ENCODE peak calls at places on chromosome 6, in four cellular contexts. One of them, this sample, is unnamed.

GRCh38 chr6:11989376-11989775 is 22.7 kb upstream of the HIVEP1 start:
- DNase-seq in suprapubic skin: no peak
- DNase-seq in A549: no peak
- DNase-seq in transverse colon: no peak
- DNase-seq in this sample: no peak

GRCh38 chr6:56193846-56194245 is 53.5 kb downstream of the COL21A1 start:
- DNase-seq in transverse colon: no peak
- DNase-seq in suprapubic skin: no peak
- DNase-seq in A549: no peak
- DNase-seq in this sample: no peak

GRCh38 chr6:43219119-43219518 is 10.2 kb downstream of the DNPH1 start:
- DNase-seq in A549: no peak
- DNase-seq in transverse colon: no peak
- DNase-seq in suprapubic skin: no peak
- DNase-seq in this sample: no peak

GRCh38 chr6:150072201-150072600 is 3.3 kb upstream of the ULBP3 start:
- DNase-seq in transverse colon: peak; percentile 94
- DNase-seq in suprapubic skin: no peak
- DNase-seq in A549: peak; percentile 76
- DNase-seq in this sample: no peak

GRCh38 chr6:122683996-122684651 is 73.9 kb downstream of the PKIB start:
- DNase-seq in A549: no peak
- DNase-seq in suprapubic skin: no peak
- DNase-seq in transverse colon: no peak
- DNase-seq in this sample: no peak

GRCh38 chr6:35096129-35096852 is 44.8 kb downstream of the TCP11 start:
- DNase-seq in transverse colon: no peak
- DNase-seq in A549: peak; percentile 32
- DNase-seq in suprapubic skin: no peak
- DNase-seq in this sample: no peak

GRCh38 chr6:53317861-53318260 is 30.9 kb downstream of the ELOVL5 start:
- DNase-seq in suprapubic skin: no peak
- DNase-seq in transverse colon: no peak
- DNase-seq in A549: no peak
- DNase-seq in this sample: no peak

GRCh38 chr6:51959744-51960383 is 127.5 kb downstream of the PKHD1 start:
- DNase-seq in A549: peak; percentile 62
- DNase-seq in transverse colon: peak; percentile 68
- DNase-seq in suprapubic skin: peak; percentile 78
- DNase-seq in this sample: peak; percentile 7

GRCh38 chr6:166476634-166477215 is 94.0 kb upstream of the MPC1 start:
- DNase-seq in transverse colon: no peak
- DNase-seq in suprapubic skin: no peak
- DNase-seq in A549: no peak
- DNase-seq in this sample: no peak

GRCh38 chr6:78483546-78483945 is 383.8 kb upstream of the IRAK1BP1 start:
- DNase-seq in A549: no peak
- DNase-seq in transverse colon: no peak
- DNase-seq in suprapubic skin: no peak
- DNase-seq in this sample: no peak

GRCh38 chr6:68572975-68573374 is 62.1 kb upstream of the ADGRB3 start:
- DNase-seq in suprapubic skin: no peak
- DNase-seq in transverse colon: no peak
- DNase-seq in A549: no peak
- DNase-seq in this sample: no peak

GRCh38 chr6:116144590-116144989 is 18.7 kb upstream of the COL10A1 start:
- DNase-seq in transverse colon: no peak
- DNase-seq in suprapubic skin: no peak
- DNase-seq in A549: no peak
- DNase-seq in this sample: no peak

GRCh38 chr6:125700591-125701353 is 48.7 kb upstream of the HEY2 start:
- DNase-seq in transverse colon: no peak
- DNase-seq in A549: no peak
- DNase-seq in suprapubic skin: no peak
- DNase-seq in this sample: no peak

GRCh38 chr6:134714113-134714512 is 235.8 kb downstream of the ALDH8A1 start:
- DNase-seq in A549: no peak
- DNase-seq in suprapubic skin: no peak
- DNase-seq in transverse colon: no peak
- DNase-seq in this sample: no peak

GRCh38 chr6:14165091-14165490 is 47.5 kb downstream of the CD83 start:
- DNase-seq in suprapubic skin: no peak
- DNase-seq in A549: no peak
- DNase-seq in transverse colon: no peak
- DNase-seq in this sample: no peak

GRCh38 chr6:3385660-3386151 is 71.1 kb downstream of the SLC22A23 start:
- DNase-seq in suprapubic skin: peak; percentile 80
- DNase-seq in transverse colon: peak; percentile 39
- DNase-seq in A549: no peak
- DNase-seq in this sample: no peak

GRCh38 chr6:70901324-70901723 is 55.5 kb downstream of the B3GAT2 start:
- DNase-seq in suprapubic skin: no peak
- DNase-seq in A549: peak; percentile 8
- DNase-seq in transverse colon: no peak
- DNase-seq in this sample: no peak

GRCh38 chr6:16700202-16700997 is 60.9 kb downstream of the ATXN1 start:
- DNase-seq in suprapubic skin: no peak
- DNase-seq in A549: no peak
- DNase-seq in transverse colon: peak; percentile 28
- DNase-seq in this sample: no peak

GRCh38 chr6:31143148-31143547 is 4.3 kb upstream of the PSORS1C2 start:
- DNase-seq in suprapubic skin: no peak
- DNase-seq in transverse colon: no peak
- DNase-seq in A549: no peak
- DNase-seq in this sample: peak; percentile 59

GRCh38 chr6:20840675-20841074 is 306.4 kb downstream of the CDKAL1 start:
- DNase-seq in suprapubic skin: no peak
- DNase-seq in transverse colon: no peak
- DNase-seq in A549: no peak
- DNase-seq in this sample: no peak

GRCh38 chr6:23179994-23180393 is 610.6 kb downstream of the HDGFL1 start:
- DNase-seq in transverse colon: no peak
- DNase-seq in A549: no peak
- DNase-seq in suprapubic skin: no peak
- DNase-seq in this sample: no peak

GRCh38 chr6:153074761-153075160 is 56.3 kb downstream of the RGS17 start:
- DNase-seq in A549: no peak
- DNase-seq in suprapubic skin: no peak
- DNase-seq in transverse colon: no peak
- DNase-seq in this sample: no peak

GRCh38 chr6:44115866-44116265 is 11.4 kb downstream of the MRPL14 start:
- DNase-seq in suprapubic skin: no peak
- DNase-seq in A549: no peak
- DNase-seq in transverse colon: no peak
- DNase-seq in this sample: no peak

GRCh38 chr6:45822269-45822812 is 193.3 kb downstream of the CLIC5 start:
- DNase-seq in A549: no peak
- DNase-seq in transverse colon: no peak
- DNase-seq in suprapubic skin: no peak
- DNase-seq in this sample: no peak

GRCh38 chr6:36962874-36963273 is 8.3 kb downstream of the PI16 start:
- DNase-seq in transverse colon: peak; percentile 74
- DNase-seq in A549: peak; percentile 36
- DNase-seq in suprapubic skin: no peak
- DNase-seq in this sample: no peak

GRCh38 chr6:53679446-53679933 is 13.9 kb upstream of the KLHL31 start:
- DNase-seq in transverse colon: no peak
- DNase-seq in A549: peak; percentile 60
- DNase-seq in suprapubic skin: no peak
- DNase-seq in this sample: no peak

GRCh38 chr6:24064832-24065231 is 61.2 kb upstream of the NRSN1 start:
- DNase-seq in A549: no peak
- DNase-seq in transverse colon: no peak
- DNase-seq in suprapubic skin: no peak
- DNase-seq in this sample: no peak

GRCh38 chr6:3504354-3504753 is 47.5 kb upstream of the SLC22A23 start:
- DNase-seq in transverse colon: no peak
- DNase-seq in suprapubic skin: no peak
- DNase-seq in A549: no peak
- DNase-seq in this sample: no peak

DNA sequence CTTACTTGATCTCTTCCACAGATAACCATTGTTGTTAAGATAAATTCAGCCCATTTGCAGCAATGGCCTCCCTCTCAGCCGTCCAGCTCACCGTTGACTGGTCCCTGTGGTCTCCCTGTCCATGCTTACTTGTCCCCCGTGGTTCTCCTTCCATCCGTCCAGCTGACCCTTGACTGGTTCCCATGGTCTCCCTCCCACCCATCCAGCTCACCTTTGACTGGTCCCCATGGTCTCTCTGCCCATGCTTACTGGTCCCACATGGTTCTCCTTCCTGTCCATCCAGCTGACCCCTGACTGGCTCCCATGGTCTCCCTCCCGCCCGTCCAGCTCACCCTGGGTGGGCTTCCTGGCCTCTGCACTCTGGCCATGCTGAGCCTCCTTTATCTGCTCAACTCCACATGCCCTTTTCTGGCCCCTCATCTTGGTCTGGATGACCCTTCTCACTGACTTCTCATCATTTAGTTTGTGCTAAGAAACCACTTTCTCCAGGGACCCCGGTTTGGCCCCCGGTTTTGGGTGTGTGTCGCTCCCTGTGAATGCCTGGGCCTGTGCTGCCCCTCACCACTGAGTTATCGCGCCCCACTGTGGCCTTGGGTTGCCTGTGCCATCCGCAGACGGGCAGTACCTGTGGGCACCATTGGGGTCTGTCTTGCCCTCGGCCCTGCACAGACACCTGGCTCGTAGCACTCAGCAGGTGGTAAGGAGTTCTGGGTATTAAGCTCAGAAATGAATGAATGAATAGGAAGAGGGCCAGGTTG is 146.4 kb downstream of the ERMARD start:
- DNase-seq in A549: no peak
- DNase-seq in suprapubic skin: no peak
- DNase-seq in transverse colon: no peak
- DNase-seq in this sample: no peak
- H3K9me3 ChIP-seq in A549: no peaks in the 10 kb centered on the region
- H3K9me3 ChIP-seq in suprapubic skin: no peaks in the 10 kb centered on the region
- H3K9me3 ChIP-seq in transverse colon: no peaks in the 10 kb centered on the region
- H3K9me3 ChIP-seq in this sample: no peaks in the 10 kb centered on the region

GRCh38 chr6:107647439-107647948 is 157.6 kb downstream of the SOBP start:
- DNase-seq in transverse colon: no peak
- DNase-seq in suprapubic skin: no peak
- DNase-seq in A549: no peak
- DNase-seq in this sample: no peak

GRCh38 chr6:107645740-107646139 is 155.8 kb downstream of the SOBP start:
- DNase-seq in A549: no peak
- DNase-seq in transverse colon: no peak
- DNase-seq in suprapubic skin: no peak
- DNase-seq in this sample: no peak

GRCh38 chr6:107646776-107647438 is 157.0 kb downstream of the SOBP start:
- DNase-seq in A549: no peak
- DNase-seq in suprapubic skin: no peak
- DNase-seq in transverse colon: no peak
- DNase-seq in this sample: no peak

GRCh38 chr6:107644513-107644912 is 154.6 kb downstream of the SOBP start:
- DNase-seq in suprapubic skin: no peak
- DNase-seq in A549: no peak
- DNase-seq in transverse colon: no peak
- DNase-seq in this sample: no peak

DNA sequence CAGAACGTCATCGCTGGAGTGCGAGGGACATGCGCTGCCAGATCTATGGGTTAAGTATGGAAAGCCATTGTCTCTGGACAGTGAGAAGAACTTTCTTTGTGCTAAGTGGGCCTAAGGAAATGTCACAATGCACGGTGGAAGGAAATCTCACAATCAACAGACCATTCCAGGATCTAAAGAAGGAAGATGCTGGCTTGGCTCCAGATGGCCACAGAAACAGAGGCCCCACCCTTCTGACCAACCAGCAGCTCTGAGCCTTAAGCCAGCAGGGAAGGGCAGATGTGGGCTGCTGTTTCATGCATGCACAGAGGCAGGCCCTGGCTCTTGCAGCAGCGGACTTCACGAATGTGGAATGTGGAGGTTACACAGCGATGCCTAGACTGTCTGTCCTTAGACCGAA is 156.3 kb downstream of the SOBP start:
- DNase-seq in A549: no peak
- DNase-seq in suprapubic skin: no peak
- DNase-seq in transverse colon: no peak
- DNase-seq in this sample: no peak
- TF ChIP-seq EP300 in A549: no peak
- TF ChIP-seq EP300 in suprapubic skin: no peak
- TF ChIP-seq EP300 in transverse colon: no peak
- TF ChIP-seq EP300 in this sample: no peak

GRCh38 chr6:167684276-167685104 is 142.2 kb upstream of the AFDN start:
- DNase-seq in transverse colon: peak; percentile 26
- DNase-seq in A549: no peak
- DNase-seq in suprapubic skin: no peak
- DNase-seq in this sample: no peak

GRCh38 chr6:167687035-167687720 is 139.5 kb upstream of the AFDN start:
- DNase-seq in transverse colon: no peak
- DNase-seq in A549: no peak
- DNase-seq in suprapubic skin: no peak
- DNase-seq in this sample: no peak

GRCh38 chr6:167688123-167688522 is 138.6 kb upstream of the AFDN start:
- DNase-seq in transverse colon: no peak
- DNase-seq in A549: no peak
- DNase-seq in suprapubic skin: no peak
- DNase-seq in this sample: no peak

GRCh38 chr6:167685654-167686053 is 141.1 kb upstream of the AFDN start:
- DNase-seq in transverse colon: no peak
- DNase-seq in A549: no peak
- DNase-seq in suprapubic skin: no peak
- DNase-seq in this sample: no peak

DNA sequence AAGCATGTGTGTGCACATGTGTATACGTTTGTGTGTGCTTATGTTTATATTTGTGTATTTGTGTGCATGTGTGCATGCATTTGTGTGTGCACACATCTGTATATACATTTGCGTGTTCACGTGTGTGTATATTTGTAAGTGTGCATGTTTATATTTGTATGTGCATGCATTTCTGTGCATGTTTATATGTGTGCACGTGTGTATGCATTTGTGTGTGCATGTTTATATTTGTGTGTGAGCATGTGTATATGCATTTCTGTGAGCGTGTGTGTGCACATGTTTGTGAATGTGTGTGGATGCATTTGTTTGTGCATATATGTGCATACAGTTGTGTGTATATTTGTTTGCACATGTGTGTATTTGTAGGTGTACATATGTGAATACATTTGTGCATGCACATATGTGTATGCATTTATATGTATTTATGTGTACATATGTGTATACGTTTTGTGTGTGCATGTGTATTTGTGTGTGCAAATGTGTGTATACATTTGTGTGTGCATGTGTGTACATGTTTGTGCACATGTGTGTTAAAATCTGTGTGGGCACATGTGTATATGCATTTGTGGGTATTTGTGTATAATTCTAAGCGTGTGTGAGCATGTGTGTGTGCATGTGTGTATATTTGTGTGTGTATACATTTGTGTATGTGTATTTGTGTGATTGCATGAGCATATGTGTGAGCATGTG is 140.4 kb upstream of the AFDN start:
- DNase-seq in A549: no peak
- DNase-seq in suprapubic skin: no peak
- DNase-seq in transverse colon: no peak
- DNase-seq in this sample: no peak
- H3K9me3 ChIP-seq in A549: no peaks in the 10 kb centered on the region
- H3K9me3 ChIP-seq in suprapubic skin: no peaks in the 10 kb centered on the region
- H3K9me3 ChIP-seq in transverse colon: no peaks in the 10 kb centered on the region
- H3K9me3 ChIP-seq in this sample: no peaks in the 10 kb centered on the region

GRCh38 chr6:109872549-109872948 is 105.6 kb upstream of the GPR6 start:
- DNase-seq in A549: no peak
- DNase-seq in suprapubic skin: no peak
- DNase-seq in transverse colon: no peak
- DNase-seq in this sample: no peak
- TF ChIP-seq EP300 in A549: no peak
- TF ChIP-seq EP300 in suprapubic skin: no peak
- TF ChIP-seq EP300 in transverse colon: no peak
- TF ChIP-seq EP300 in this sample: no peak

This sample was measured in ovary.